ENCODE peak calls at places on chromosomes 6 and 20, in six cellular contexts. D, Q, S, P, W and T are unnamed samples.

GRCh38 chr6:156630613-156631302 is 146.4 kb upstream of the ARID1B start:
- DNase-seq in S (no peak), W (no peak), P (no peak), Q (no peak), D (no peak), T (no peak)

GRCh38 chr20:4835244-4836177 is 113.8 kb downstream of the PRND start:
- DNase-seq in W (no peak), D (no peak), S (peak; percentile 58), P (no peak), Q (no peak), T (no peak)

GRCh38 chr6:1611572-1612385 is 2.1 kb downstream of the FOXC1 start:
- DNase-seq in S (no peak), D (no peak), W (no peak), Q (no peak), P (no peak), T (peak; percentile 67)

GRCh38 chr6:144853603-144854002 is 568.5 kb downstream of the UTRN start:
- DNase-seq in P (no peak), W (no peak), D (no peak), Q (no peak), S (no peak), T (no peak)

GRCh38 chr6:11206576-11206975 is 25.9 kb downstream of the NEDD9 start:
- DNase-seq in Q (no peak), S (no peak), D (no peak), P (no peak), W (no peak), T (peak; percentile 36)

GRCh38 chr6:46704562-46704961 is 16.9 kb downstream of the TDRD6 start:
- DNase-seq in S (no peak), W (no peak), D (no peak), P (no peak), Q (no peak), T (peak; percentile 67)

GRCh38 chr6:150027806-150028565 is 2.7 kb upstream of the RAET1L start:
- DNase-seq in P (no peak), D (no peak), W (no peak), Q (no peak), S (no peak), T (no peak)

GRCh38 chr6:56364482-56365313 is 117.3 kb upstream of the COL21A1 start:
- DNase-seq in Q (no peak), S (no peak), W (no peak), P (no peak), D (no peak), T (no peak)

GRCh38 chr6:3517350-3517749 is 60.5 kb upstream of the SLC22A23 start:
- DNase-seq in D (no peak), S (no peak), P (no peak), W (no peak), Q (no peak), T (peak; percentile 12)

GRCh38 chr6:46983007-46983411 is 59.1 kb downstream of the ADGRF1 start:
- DNase-seq in W (no peak), P (no peak), Q (no peak), S (no peak), D (no peak), T (no peak)

GRCh38 chr6:113182370-113183141 is 674.6 kb upstream of the MARCKS start:
- DNase-seq in W (no peak), P (no peak), Q (no peak), S (no peak), D (no peak), T (no peak)

GRCh38 chr6:148429423-148429822 is 86.8 kb downstream of the SASH1 start:
- DNase-seq in P (no peak), S (no peak), Q (no peak), W (no peak), D (no peak), T (no peak)

GRCh38 chr6:106591111-106591825 is 38.0 kb downstream of the RTN4IP1 start:
- DNase-seq in D (no peak), S (no peak), W (no peak), Q (no peak), P (no peak), T (no peak)

GRCh38 chr6:47934023-47934422 is 152.2 kb downstream of the OPN5 start:
- DNase-seq in Q (no peak), W (no peak), P (no peak), D (no peak), S (peak; percentile 18), T (peak; percentile 16)

GRCh38 chr6:47439348-47439668 is 38.3 kb upstream of the CD2AP start:
- DNase-seq in Q (no peak), D (no peak), S (no peak), W (no peak), P (no peak), T (no peak)

GRCh38 chr6:159800141-159800865 is at the start of gene PNLDC1:
- DNase-seq in S (no peak), W (no peak), D (no peak), Q (no peak), P (no peak), T (no peak)

GRCh38 chr20:36861875-36862801 is 13.8 kb upstream of the TLDC2 start:
- DNase-seq in S (peak; percentile 91), D (no peak), Q (peak; percentile 64), W (peak; percentile 76), P (peak; percentile 72), T (no peak)

GRCh38 chr6:117481926-117482239 is 591 bp upstream of the DCBLD1 start:
- DNase-seq in P (no peak), Q (no peak), W (no peak), D (no peak), S (no peak), T (no peak)

GRCh38 chr6:90295854-90296345 is 743 bp downstream of the BACH2 start:
- DNase-seq in D (peak; percentile 6), S (peak; percentile 78), P (peak; percentile 69), Q (peak; percentile 70), W (peak; percentile 90), T (peak; percentile 52)

GRCh38 chr20:33339515-33340058 is 56.6 kb downstream of the BPIFB1 start:
- DNase-seq in W (no peak), D (no peak), P (peak; percentile 81), Q (no peak), S (no peak), T (no peak)

GRCh38 chr20:33336375-33336774 is 53.4 kb downstream of the BPIFB1 start:
- DNase-seq in S (no peak), P (no peak), Q (no peak), W (no peak), D (no peak), T (no peak)

GRCh38 chr20:33337531-33338165 is 54.6 kb downstream of the BPIFB1 start:
- DNase-seq in W (no peak), Q (no peak), P (no peak), D (no peak), S (no peak), T (peak; percentile 51)

GRCh38 chr20:33338465-33339258 is 55.6 kb downstream of the BPIFB1 start:
- DNase-seq in S (no peak), Q (no peak), P (no peak), D (no peak), W (no peak), T (no peak)

GRCh38 chr20:33337119-33337518 is 54.1 kb downstream of the BPIFB1 start:
- DNase-seq in D (no peak), S (no peak), W (no peak), P (no peak), Q (no peak), T (peak; percentile 21)
- H3K4me3 ChIP-seq in D (no peak overlapping the region), S (no peak overlapping the region), W (no peak overlapping the region), P (no peak overlapping the region), Q (no peak overlapping the region), T (no peak overlapping the region)

DNA sequence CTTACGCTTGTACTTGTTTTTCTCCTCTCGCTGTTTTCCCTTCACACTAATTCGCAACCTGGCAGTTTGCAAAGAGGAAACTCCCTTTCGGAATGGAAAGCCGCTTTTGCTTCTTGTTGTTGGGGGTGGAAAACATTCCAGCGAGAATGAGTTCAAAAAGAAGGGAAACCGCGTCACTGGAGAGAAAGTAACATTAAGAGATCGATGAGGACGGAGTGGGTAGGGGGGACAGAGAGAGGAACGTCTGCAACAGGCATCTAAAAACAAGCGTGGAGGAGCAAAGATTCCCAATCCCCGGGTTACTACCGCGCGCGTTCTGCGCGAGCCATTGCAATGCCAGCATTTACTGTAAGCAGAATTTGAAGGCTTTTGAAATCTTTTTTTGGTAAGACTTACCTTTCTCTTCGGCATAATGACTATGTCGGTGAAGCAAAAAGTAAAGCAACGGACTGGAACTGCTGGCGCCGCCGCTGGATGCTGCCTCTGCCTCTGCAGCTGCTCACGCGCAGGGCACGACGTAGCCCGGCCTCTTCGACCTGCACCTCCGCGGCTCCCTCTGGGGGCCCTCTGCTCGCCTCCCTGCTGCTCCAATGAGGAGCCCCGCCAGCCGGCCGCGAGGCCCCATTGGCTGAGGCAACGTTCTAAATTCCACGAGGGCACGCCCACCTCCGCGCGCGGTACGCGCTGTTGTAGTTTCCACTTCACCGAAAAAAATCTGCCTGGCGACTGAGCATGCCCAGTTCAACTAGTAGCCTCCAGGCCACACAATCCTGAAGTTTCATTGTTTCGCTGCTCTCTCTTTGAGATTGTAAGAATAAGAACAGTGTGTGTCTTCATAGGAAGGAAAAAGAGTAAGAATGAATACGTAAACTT is at the start of gene HMGN3:
- DNase-seq in P (peak; percentile 85), S (peak; percentile 95), D (peak; percentile 79), Q (peak; percentile 95), W (peak; percentile 97), T (peak; percentile 97)
- TF ChIP-seq POLR2A in P (peak; percentile 67), S (no peak), D (no peak), Q (peak; percentile 92), W (peak; percentile 90), T (peak; percentile 89)

DNA sequence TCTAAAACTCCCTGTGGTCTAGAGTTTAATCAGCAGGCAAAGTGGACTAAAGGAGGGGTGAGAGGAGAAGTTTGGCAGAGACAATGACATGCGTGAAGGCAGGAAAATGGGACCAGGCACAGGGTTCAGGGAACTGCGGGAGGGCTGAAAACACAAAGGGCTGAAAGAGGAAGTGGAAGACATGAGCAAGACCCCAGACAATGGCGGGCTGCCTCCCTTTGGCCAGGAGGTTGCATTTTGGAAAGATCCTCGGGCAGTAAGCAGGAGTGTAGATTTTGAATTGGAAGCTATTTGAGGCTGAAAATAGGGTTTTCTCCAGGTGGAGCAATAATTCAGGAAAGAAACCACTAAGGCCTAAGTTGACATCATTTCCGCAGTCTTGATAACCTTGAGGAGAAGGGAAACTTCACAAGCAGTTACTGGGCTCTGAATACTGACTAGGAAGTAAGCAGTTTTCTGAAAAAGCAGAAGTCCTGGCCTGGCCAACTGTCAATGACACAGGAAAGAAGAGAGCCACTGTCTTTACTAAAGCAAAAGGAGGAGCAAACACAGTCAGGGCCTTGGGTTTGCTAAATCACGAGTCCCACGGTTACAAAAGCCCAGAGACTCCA is 3.4 kb downstream of the LY86 start:
- DNase-seq in W (no peak), S (peak; percentile 35), D (no peak), P (no peak), Q (no peak), T (peak; percentile 98)
- H3K4me3 ChIP-seq in W (no peak overlapping the region), S (no peak overlapping the region), D (no peak overlapping the region), P (no peak overlapping the region), Q (no peak overlapping the region), T (peak overlapping the region; percentile 44)

GRCh38 chr6:36599791-36600209 is 5.6 kb downstream of the SRSF3 start:
- DNase-seq in S (peak; percentile 22), D (no peak), Q (peak; percentile 42), W (peak; percentile 78), P (peak; percentile 67), T (peak; percentile 42)

GRCh38 chr6:36598739-36599318 is 4.7 kb downstream of the SRSF3 start:
- DNase-seq in Q (no peak), P (no peak), S (no peak), D (no peak), W (no peak), T (no peak)

GRCh38 chr6:36598326-36598725 is 4.2 kb downstream of the SRSF3 start:
- DNase-seq in Q (no peak), W (no peak), D (no peak), P (no peak), S (no peak), T (no peak)

GRCh38 chr6:36603222-36604089 is 9.3 kb downstream of the SRSF3 start:
- DNase-seq in Q (no peak), S (no peak), P (no peak), W (no peak), D (no peak), T (no peak)

GRCh38 chr6:36600564-36601146 is 6.5 kb downstream of the SRSF3 start:
- DNase-seq in Q (no peak), D (no peak), W (no peak), P (no peak), S (no peak), T (no peak)
- TF ChIP-seq POLR2A in Q (no peak), D (no peak), W (no peak), P (no peak), S (no peak), T (no peak)